ENCODE peak calls at places on chromosomes 13 and 19, in five cellular contexts. G, V, H, B and K are unnamed samples.

GRCh38 chr19:15260939-15261338 is 28.7 kb upstream of the EPHX3 start:
- DNase-seq in G (no peak), V (peak), H (no peak), B (no peak), K (no peak)

GRCh38 chr13:111547726-111548273 is 227.4 kb downstream of the TEX29 start:
- DNase-seq in G (no peak), V (no peak), H (no peak), B (no peak), K (no peak)

GRCh38 chr19:18379803-18380747 is 5.9 kb upstream of the GDF15 start:
- DNase-seq in G (peak), V (peak), H (peak), B (peak), K (peak)

GRCh38 chr19:2613507-2614295 is 88.8 kb downstream of the GNG7 start:
- DNase-seq in G (peak), V (peak), H (peak), B (no peak), K (no peak)

GRCh38 chr19:35639863-35640262 is 1.7 kb upstream of the ETV2 start:
- DNase-seq in G (no peak), V (no peak), H (no peak), B (no peak), K (no peak)

GRCh38 chr13:26095338-26095737 is 43.5 kb upstream of the SHISA2 start:
- DNase-seq in G (no peak), V (no peak), H (no peak), B (no peak), K (no peak)

GRCh38 chr13:25179810-25180437 is 7.8 kb upstream of the AMER2 start:
- DNase-seq in G (no peak), V (no peak), H (no peak), B (no peak), K (no peak)

GRCh38 chr19:7751157-7751783 is 3.9 kb upstream of the CD209 start:
- DNase-seq in G (no peak), V (no peak), H (no peak), B (no peak), K (no peak)

GRCh38 chr13:42076309-42076713 is 27.9 kb downstream of the DGKH start:
- DNase-seq in G (no peak), V (no peak), H (no peak), B (no peak), K (no peak)

GRCh38 chr13:113954046-113954841 is 19.6 kb downstream of the C13orf46 start:
- DNase-seq in G (no peak), V (no peak), H (no peak), B (no peak), K (no peak)

GRCh38 chr13:99528547-99528946 is 27.3 kb downstream of the TM9SF2 start:
- DNase-seq in G (no peak), V (peak), H (no peak), B (no peak), K (no peak)

GRCh38 chr19:33456845-33457220 is 64.8 kb downstream of the PEPD start:
- DNase-seq in G (no peak), V (no peak), H (no peak), B (no peak), K (peak)

GRCh38 chr19:38657633-38658222 is 10.3 kb downstream of the ACTN4 start:
- DNase-seq in G (no peak), V (peak), H (no peak), B (no peak), K (no peak)

GRCh38 chr19:1452802-1453524 is 3.0 kb downstream of the APC2 start:
- DNase-seq in G (no peak), V (no peak), H (no peak), B (no peak), K (no peak)

GRCh38 chr13:74193391-74193790 is 59.2 kb upstream of the KLF12 start:
- DNase-seq in G (no peak), V (no peak), H (no peak), B (no peak), K (no peak)

GRCh38 chr13:73521291-73521626 is 462.5 kb downstream of the KLF5 start:
- DNase-seq in G (no peak), V (no peak), H (no peak), B (no peak), K (no peak)

GRCh38 chr13:39935155-39935554 is 279.7 kb downstream of the COG6 start:
- DNase-seq in G (no peak), V (no peak), H (no peak), B (no peak), K (no peak)

GRCh38 chr13:99033814-99034213 is 56.0 kb upstream of the DOCK9 start:
- DNase-seq in G (no peak), V (no peak), H (no peak), B (no peak), K (no peak)

GRCh38 chr19:8158411-8159074 is 9.2 kb upstream of the FBN3 start:
- DNase-seq in G (peak), V (peak), H (peak), B (peak), K (no peak)

GRCh38 chr13:98174995-98175394 is 2.1 kb downstream of the RNF113B start:
- DNase-seq in G (no peak), V (no peak), H (no peak), B (no peak), K (no peak)

GRCh38 chr13:77896977-77897376 is 21.7 kb downstream of the EDNRB start:
- DNase-seq in G (no peak), V (no peak), H (no peak), B (no peak), K (no peak)

GRCh38 chr19:42113641-42114348 is 18.5 kb downstream of the POU2F2 start:
- DNase-seq in G (no peak), V (peak), H (no peak), B (no peak), K (no peak)

GRCh38 chr19:38389101-38389925 is 816 bp downstream of the SPRED3 start:
- DNase-seq in G (no peak), V (peak), H (no peak), B (no peak), K (no peak)

GRCh38 chr13:30153871-30154426 is 153.4 kb downstream of the KATNAL1 start:
- DNase-seq in G (no peak), V (no peak), H (no peak), B (no peak), K (no peak)

GRCh38 chr19:54014920-54015560 is 23.6 kb downstream of the CACNG6 start:
- DNase-seq in G (no peak), V (no peak), H (no peak), B (no peak), K (no peak)

GRCh38 chr13:112711528-112712265 is 21.9 kb downstream of the ATP11A start:
- DNase-seq in G (peak), V (peak), H (peak), B (peak), K (peak)

GRCh38 chr13:97911311-97912138 is 42.0 kb upstream of the IPO5 start:
- DNase-seq in G (no peak), V (peak), H (no peak), B (no peak), K (no peak)

GRCh38 chr13:109740721-109741120 is 45.7 kb downstream of the IRS2 start:
- DNase-seq in G (no peak), V (no peak), H (no peak), B (no peak), K (no peak)

GRCh38 chr19:45114116-45114515 is 21.1 kb downstream of the PPP1R37 start:
- DNase-seq in G (no peak), V (no peak), H (no peak), B (no peak), K (no peak)

GRCh38 chr13:50152224-50152623 is 137.0 kb downstream of the KCNRG start:
- DNase-seq in G (no peak), V (no peak), H (no peak), B (no peak), K (no peak)

GRCh38 chr13:32225494-32225931 is 89.7 kb downstream of the ZAR1L start:
- DNase-seq in G (no peak), V (no peak), H (no peak), B (no peak), K (no peak)

GRCh38 chr13:44818428-44818827 is 170.8 kb downstream of the NUFIP1 start:
- DNase-seq in G (no peak), V (peak), H (no peak), B (no peak), K (no peak)

GRCh38 chr13:113937497-113938140 is 36.3 kb downstream of the C13orf46 start:
- DNase-seq in G (no peak), V (no peak), H (no peak), B (no peak), K (no peak)

GRCh38 chr13:54536112-54536511 is 1507.5 kb downstream of the OLFM4 start:
- DNase-seq in G (no peak), V (peak), H (no peak), B (no peak), K (no peak)

GRCh38 chr19:44719262-44719701 is 20.3 kb downstream of the CEACAM16 start:
- DNase-seq in G (no peak), V (no peak), H (no peak), B (no peak), K (no peak)

GRCh38 chr19:33365676-33366075 is 7.8 kb upstream of the CEBPG start:
- DNase-seq in G (peak), V (no peak), H (no peak), B (no peak), K (no peak)

GRCh38 chr13:30307194-30307965 is at the start of gene KATNAL1:
- DNase-seq in G (peak), V (peak), H (peak), B (peak), K (peak)

GRCh38 chr19:13794752-13795589 is at the start of gene ZSWIM4:
- DNase-seq in G (peak), V (peak), H (peak), B (peak), K (peak)
- TF ChIP-seq POLR2A in G (peak), V (no peak), H (no peak), B (no peak), K (peak)

GRCh38 chr19:58218899-58219298 is 9.8 kb upstream of the ZNF544 start:
- DNase-seq in G (no peak), V (peak), H (no peak), B (no peak), K (no peak)
- TF ChIP-seq CTCF in G (peak), V (no peak), H (no peak), B (no peak), K (no peak)

GRCh38 chr19:28886708-28887107 is 326.2 kb downstream of the UQCRFS1 start:
- DNase-seq in G (no peak), V (no peak), H (no peak), B (no peak), K (no peak)
- TF ChIP-seq EP300 in G (no peak), V (no peak), H (no peak), B (no peak), K (no peak)

DNA sequence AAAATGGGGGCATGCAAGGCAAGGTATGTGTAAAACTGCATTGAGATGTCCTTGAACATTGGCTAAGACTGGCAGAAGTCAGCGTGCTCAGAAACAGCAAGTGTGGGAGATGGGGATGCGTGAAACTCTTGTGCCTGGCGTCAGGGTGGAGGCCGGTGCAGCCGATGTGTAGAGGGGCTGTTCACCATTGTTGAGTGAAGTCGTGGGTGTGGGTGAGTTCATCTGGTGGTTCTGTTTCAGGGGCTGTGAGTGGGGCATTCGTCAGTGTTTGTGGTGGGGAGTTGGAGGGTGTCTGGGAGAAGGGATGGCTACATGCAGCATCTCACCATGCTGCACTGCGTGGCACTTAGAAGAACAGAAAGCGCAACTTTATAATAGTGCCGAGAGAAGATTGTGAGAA is 11.4 kb upstream of the MIA start:
- DNase-seq in G (no peak), V (no peak), H (no peak), B (no peak), K (no peak)
- TF ChIP-seq POLR2A in G (no peak), V (no peak), H (no peak), B (no peak), K (no peak)

GRCh38 chr19:11453468-11454341 is 18.3 kb downstream of the PRKCSH start:
- DNase-seq in G (no peak), V (no peak), H (no peak), B (no peak), K (no peak)
- TF ChIP-seq CTCF in G (peak), V (peak), H (no peak), B (no peak), K (no peak)

DNA sequence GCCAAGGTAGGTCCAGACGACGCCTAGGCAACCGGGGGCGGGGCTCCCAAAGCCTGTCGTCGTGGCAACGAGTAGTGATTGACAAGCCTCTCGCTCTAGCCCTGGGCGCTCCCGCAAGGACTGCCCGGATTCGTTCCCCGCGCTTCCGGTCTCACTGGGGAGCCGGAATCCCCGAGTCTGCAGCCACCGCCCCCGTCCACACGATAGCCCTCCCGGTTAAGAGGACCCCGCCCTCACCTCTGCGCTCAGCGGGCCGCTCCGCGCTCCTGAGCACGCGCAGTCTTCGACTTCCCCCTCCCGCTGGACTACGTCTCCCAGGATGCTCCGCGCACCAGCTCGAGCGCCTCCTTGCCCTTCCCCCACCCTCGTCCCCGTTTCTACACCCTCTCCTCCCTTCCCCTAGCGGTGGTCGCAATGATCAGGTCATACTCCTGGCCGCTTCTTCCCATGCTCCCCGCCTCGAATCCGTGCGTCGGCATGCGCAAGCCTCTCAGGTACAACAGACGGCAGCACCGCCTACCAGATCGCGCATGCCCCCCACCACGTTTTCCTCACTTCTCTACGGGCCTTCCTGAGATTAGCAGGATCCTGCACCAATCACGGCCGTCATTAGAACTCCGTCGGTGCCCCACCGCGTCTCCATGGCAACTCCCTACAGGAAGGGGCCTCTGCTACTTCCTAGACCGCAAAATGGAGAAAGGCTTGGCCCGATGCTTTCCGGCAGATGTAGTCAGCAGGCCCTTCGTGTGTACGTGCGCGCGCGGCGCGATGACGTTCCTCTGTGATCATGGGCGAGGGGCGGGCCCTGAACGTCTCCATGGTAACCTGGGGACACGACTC is at the start of gene MZF1:
- DNase-seq in G (peak), V (peak), H (peak), B (peak), K (peak)
- TF ChIP-seq EP300 in G (peak), V (no peak), H (no peak), B (peak), K (peak)

GRCh38 chr19:50203281-50204080 is at the start of gene MYH14:
- DNase-seq in G (peak), V (peak), H (peak), B (peak), K (peak)

GRCh38 chr19:50204081-50204428 is 633 bp downstream of the MYH14 start:
- DNase-seq in G (no peak), V (no peak), H (no peak), B (no peak), K (no peak)

GRCh38 chr19:50206191-50206590 is 2.8 kb downstream of the MYH14 start:
- DNase-seq in G (peak), V (no peak), H (no peak), B (no peak), K (no peak)

GRCh38 chr19:50205681-50206138 is 2.3 kb downstream of the MYH14 start:
- DNase-seq in G (peak), V (no peak), H (peak), B (no peak), K (no peak)

GRCh38 chr19:50204811-50205675 is 1.6 kb downstream of the MYH14 start:
- DNase-seq in G (peak), V (no peak), H (peak), B (no peak), K (peak)
- TF ChIP-seq POLR2A in G (no peak), V (no peak), H (no peak), B (no peak), K (no peak)